ENCODE peak calls at places on chromosomes 1 and 21, in five cellular contexts. One of them, this sample, is unnamed.
A peak's percentile ranks its signal among the peaks of the same experiment; 100 is the strongest.

GRCh38 chr1:221856188-221857093 is 114.6 kb upstream of the DUSP10 start:
- DNase-seq in activated effector memory CD4-positive, alpha-beta T cell treated with anti-CD3 and anti-CD28 coated beads, Interleukin-2, amount 50 U/mL, for 16 hours: no peak
- DNase-seq in mesothelial cell of epicardium: no peak
- DNase-seq in kidney: no peak
- DNase-seq in NCI-H1417: no peak
- DNase-seq in this sample: no peak

GRCh38 chr1:4312024-4312423 is 342.4 kb upstream of the AJAP1 start:
- DNase-seq in mesothelial cell of epicardium: no peak
- DNase-seq in activated effector memory CD4-positive, alpha-beta T cell treated with anti-CD3 and anti-CD28 coated beads, Interleukin-2, amount 50 U/mL, for 16 hours: peak; percentile 21
- DNase-seq in NCI-H1417: no peak
- DNase-seq in kidney: no peak
- DNase-seq in this sample: no peak

GRCh38 chr1:154328318-154329151 is 3.2 kb downstream of the ATP8B2 start:
- DNase-seq in NCI-H1417: peak; percentile 85
- DNase-seq in activated effector memory CD4-positive, alpha-beta T cell treated with anti-CD3 and anti-CD28 coated beads, Interleukin-2, amount 50 U/mL, for 16 hours: peak; percentile 96
- DNase-seq in kidney: peak; percentile 96
- DNase-seq in mesothelial cell of epicardium: peak; percentile 69
- DNase-seq in this sample: peak; percentile 81

GRCh38 chr1:241990040-241990439 is 8.9 kb downstream of the MAP1LC3C start:
- DNase-seq in kidney: peak; percentile 93
- DNase-seq in NCI-H1417: peak; percentile 3
- DNase-seq in mesothelial cell of epicardium: no peak
- DNase-seq in activated effector memory CD4-positive, alpha-beta T cell treated with anti-CD3 and anti-CD28 coated beads, Interleukin-2, amount 50 U/mL, for 16 hours: no peak
- DNase-seq in this sample: no peak

GRCh38 chr1:229803601-229804217 is 177.7 kb downstream of the URB2 start:
- DNase-seq in activated effector memory CD4-positive, alpha-beta T cell treated with anti-CD3 and anti-CD28 coated beads, Interleukin-2, amount 50 U/mL, for 16 hours: no peak
- DNase-seq in mesothelial cell of epicardium: no peak
- DNase-seq in NCI-H1417: peak; percentile 3
- DNase-seq in kidney: no peak
- DNase-seq in this sample: no peak

GRCh38 chr1:156004843-156005593 is 15.7 kb downstream of the SSR2 start:
- DNase-seq in kidney: no peak
- DNase-seq in activated effector memory CD4-positive, alpha-beta T cell treated with anti-CD3 and anti-CD28 coated beads, Interleukin-2, amount 50 U/mL, for 16 hours: peak; percentile 67
- DNase-seq in NCI-H1417: no peak
- DNase-seq in mesothelial cell of epicardium: no peak
- DNase-seq in this sample: no peak

GRCh38 chr21:45455321-45456013 is 50.5 kb downstream of the COL18A1 start:
- DNase-seq in NCI-H1417: peak; percentile 65
- DNase-seq in activated effector memory CD4-positive, alpha-beta T cell treated with anti-CD3 and anti-CD28 coated beads, Interleukin-2, amount 50 U/mL, for 16 hours: no peak
- DNase-seq in mesothelial cell of epicardium: no peak
- DNase-seq in kidney: peak; percentile 88
- DNase-seq in this sample: no peak

GRCh38 chr1:55052221-55053142 is 13.1 kb downstream of the PCSK9 start:
- DNase-seq in kidney: no peak
- DNase-seq in NCI-H1417: no peak
- DNase-seq in mesothelial cell of epicardium: no peak
- DNase-seq in activated effector memory CD4-positive, alpha-beta T cell treated with anti-CD3 and anti-CD28 coated beads, Interleukin-2, amount 50 U/mL, for 16 hours: peak; percentile 56
- DNase-seq in this sample: no peak

GRCh38 chr1:179143332-179143731 is 61.5 kb downstream of the TOR3A start:
- DNase-seq in mesothelial cell of epicardium: no peak
- DNase-seq in NCI-H1417: no peak
- DNase-seq in activated effector memory CD4-positive, alpha-beta T cell treated with anti-CD3 and anti-CD28 coated beads, Interleukin-2, amount 50 U/mL, for 16 hours: no peak
- DNase-seq in kidney: no peak
- DNase-seq in this sample: no peak

GRCh38 chr21:46183910-46184624 is at the start of gene SPATC1L:
- DNase-seq in mesothelial cell of epicardium: no peak
- DNase-seq in activated effector memory CD4-positive, alpha-beta T cell treated with anti-CD3 and anti-CD28 coated beads, Interleukin-2, amount 50 U/mL, for 16 hours: peak; percentile 83
- DNase-seq in kidney: peak; percentile 90
- DNase-seq in NCI-H1417: no peak
- DNase-seq in this sample: peak; percentile 14

GRCh38 chr1:236471653-236472052 is 52.1 kb upstream of the LGALS8 start:
- DNase-seq in NCI-H1417: peak; percentile 49
- DNase-seq in activated effector memory CD4-positive, alpha-beta T cell treated with anti-CD3 and anti-CD28 coated beads, Interleukin-2, amount 50 U/mL, for 16 hours: peak; percentile 10
- DNase-seq in mesothelial cell of epicardium: no peak
- DNase-seq in kidney: no peak
- DNase-seq in this sample: no peak

GRCh38 chr1:110387048-110387748 is 3.6 kb downstream of the SLC16A4 start:
- DNase-seq in kidney: no peak
- DNase-seq in mesothelial cell of epicardium: no peak
- DNase-seq in NCI-H1417: no peak
- DNase-seq in activated effector memory CD4-positive, alpha-beta T cell treated with anti-CD3 and anti-CD28 coated beads, Interleukin-2, amount 50 U/mL, for 16 hours: no peak
- DNase-seq in this sample: no peak

GRCh38 chr1:179550753-179551682 is 24.7 kb downstream of the NPHS2 start:
- DNase-seq in kidney: no peak
- DNase-seq in NCI-H1417: no peak
- DNase-seq in mesothelial cell of epicardium: no peak
- DNase-seq in activated effector memory CD4-positive, alpha-beta T cell treated with anti-CD3 and anti-CD28 coated beads, Interleukin-2, amount 50 U/mL, for 16 hours: no peak
- DNase-seq in this sample: no peak

GRCh38 chr1:241932845-241933244 is 24.7 kb upstream of the BECN2 start:
- DNase-seq in mesothelial cell of epicardium: no peak
- DNase-seq in NCI-H1417: no peak
- DNase-seq in activated effector memory CD4-positive, alpha-beta T cell treated with anti-CD3 and anti-CD28 coated beads, Interleukin-2, amount 50 U/mL, for 16 hours: no peak
- DNase-seq in kidney: no peak
- DNase-seq in this sample: no peak

GRCh38 chr1:17810668-17811067 is 55.5 kb downstream of the ACTL8 start:
- DNase-seq in mesothelial cell of epicardium: no peak
- DNase-seq in activated effector memory CD4-positive, alpha-beta T cell treated with anti-CD3 and anti-CD28 coated beads, Interleukin-2, amount 50 U/mL, for 16 hours: no peak
- DNase-seq in NCI-H1417: no peak
- DNase-seq in kidney: no peak
- DNase-seq in this sample: no peak

GRCh38 chr1:29236993-29237905 is 927 bp downstream of the PTPRU start:
- DNase-seq in activated effector memory CD4-positive, alpha-beta T cell treated with anti-CD3 and anti-CD28 coated beads, Interleukin-2, amount 50 U/mL, for 16 hours: no peak
- DNase-seq in NCI-H1417: peak; percentile 69
- DNase-seq in kidney: peak; percentile 87
- DNase-seq in mesothelial cell of epicardium: no peak
- DNase-seq in this sample: no peak

GRCh38 chr1:40708750-40709099 is 17.2 kb downstream of the NFYC start:
- DNase-seq in activated effector memory CD4-positive, alpha-beta T cell treated with anti-CD3 and anti-CD28 coated beads, Interleukin-2, amount 50 U/mL, for 16 hours: no peak
- DNase-seq in kidney: no peak
- DNase-seq in NCI-H1417: no peak
- DNase-seq in mesothelial cell of epicardium: no peak
- DNase-seq in this sample: peak; percentile 100

GRCh38 chr21:33388188-33388587 is 15.0 kb upstream of the IFNGR2 start:
- DNase-seq in kidney: peak; percentile 15
- DNase-seq in NCI-H1417: no peak
- DNase-seq in mesothelial cell of epicardium: no peak
- DNase-seq in activated effector memory CD4-positive, alpha-beta T cell treated with anti-CD3 and anti-CD28 coated beads, Interleukin-2, amount 50 U/mL, for 16 hours: no peak
- DNase-seq in this sample: no peak

GRCh38 chr21:44623575-44623974 is 3.3 kb upstream of the KRTAP10-9 start:
- DNase-seq in activated effector memory CD4-positive, alpha-beta T cell treated with anti-CD3 and anti-CD28 coated beads, Interleukin-2, amount 50 U/mL, for 16 hours: no peak
- DNase-seq in mesothelial cell of epicardium: no peak
- DNase-seq in kidney: no peak
- DNase-seq in NCI-H1417: no peak
- DNase-seq in this sample: no peak

GRCh38 chr1:20462397-20462796 is 23.6 kb downstream of the CAMK2N1 start:
- DNase-seq in activated effector memory CD4-positive, alpha-beta T cell treated with anti-CD3 and anti-CD28 coated beads, Interleukin-2, amount 50 U/mL, for 16 hours: no peak
- DNase-seq in NCI-H1417: no peak
- DNase-seq in kidney: peak; percentile 25
- DNase-seq in mesothelial cell of epicardium: no peak
- DNase-seq in this sample: no peak

GRCh38 chr1:24526940-24527542 is 24.4 kb downstream of the RCAN3 start:
- DNase-seq in NCI-H1417: no peak
- DNase-seq in activated effector memory CD4-positive, alpha-beta T cell treated with anti-CD3 and anti-CD28 coated beads, Interleukin-2, amount 50 U/mL, for 16 hours: peak; percentile 78
- DNase-seq in kidney: no peak
- DNase-seq in mesothelial cell of epicardium: no peak
- DNase-seq in this sample: no peak

GRCh38 chr1:226981838-226982237 is 41.7 kb downstream of the COQ8A start:
- DNase-seq in activated effector memory CD4-positive, alpha-beta T cell treated with anti-CD3 and anti-CD28 coated beads, Interleukin-2, amount 50 U/mL, for 16 hours: no peak
- DNase-seq in mesothelial cell of epicardium: no peak
- DNase-seq in kidney: peak; percentile 52
- DNase-seq in NCI-H1417: no peak
- DNase-seq in this sample: no peak

GRCh38 chr1:4083171-4084052 is 183.3 kb upstream of the C1orf174 start:
- DNase-seq in mesothelial cell of epicardium: no peak
- DNase-seq in activated effector memory CD4-positive, alpha-beta T cell treated with anti-CD3 and anti-CD28 coated beads, Interleukin-2, amount 50 U/mL, for 16 hours: no peak
- DNase-seq in kidney: no peak
- DNase-seq in NCI-H1417: no peak
- DNase-seq in this sample: no peak

GRCh38 chr1:110897685-110898084 is 24.7 kb downstream of the CD53 start:
- DNase-seq in activated effector memory CD4-positive, alpha-beta T cell treated with anti-CD3 and anti-CD28 coated beads, Interleukin-2, amount 50 U/mL, for 16 hours: no peak
- DNase-seq in NCI-H1417: no peak
- DNase-seq in mesothelial cell of epicardium: no peak
- DNase-seq in kidney: no peak
- DNase-seq in this sample: no peak

GRCh38 chr21:42939581-42940413 is 14.4 kb upstream of the ERVH48-1 start:
- DNase-seq in NCI-H1417: no peak
- DNase-seq in activated effector memory CD4-positive, alpha-beta T cell treated with anti-CD3 and anti-CD28 coated beads, Interleukin-2, amount 50 U/mL, for 16 hours: no peak
- DNase-seq in mesothelial cell of epicardium: no peak
- DNase-seq in kidney: no peak
- DNase-seq in this sample: no peak

GRCh38 chr21:32807717-32808380 is 36.3 kb upstream of the PAXBP1 start:
- DNase-seq in NCI-H1417: no peak
- DNase-seq in mesothelial cell of epicardium: no peak
- DNase-seq in kidney: no peak
- DNase-seq in activated effector memory CD4-positive, alpha-beta T cell treated with anti-CD3 and anti-CD28 coated beads, Interleukin-2, amount 50 U/mL, for 16 hours: no peak
- DNase-seq in this sample: no peak

GRCh38 chr21:23402929-23403520 is 2204.3 kb downstream of the MRPL39 start:
- DNase-seq in NCI-H1417: peak; percentile 41
- DNase-seq in mesothelial cell of epicardium: no peak
- DNase-seq in kidney: no peak
- DNase-seq in activated effector memory CD4-positive, alpha-beta T cell treated with anti-CD3 and anti-CD28 coated beads, Interleukin-2, amount 50 U/mL, for 16 hours: no peak
- DNase-seq in this sample: no peak

GRCh38 chr21:41993744-41994143 is 16.4 kb downstream of the ZBTB21 start:
- DNase-seq in kidney: no peak
- DNase-seq in mesothelial cell of epicardium: no peak
- DNase-seq in activated effector memory CD4-positive, alpha-beta T cell treated with anti-CD3 and anti-CD28 coated beads, Interleukin-2, amount 50 U/mL, for 16 hours: no peak
- DNase-seq in NCI-H1417: no peak
- DNase-seq in this sample: no peak

GRCh38 chr21:15729674-15730483 is at the start of gene USP25:
- DNase-seq in kidney: peak; percentile 97
- DNase-seq in mesothelial cell of epicardium: peak; percentile 54
- DNase-seq in activated effector memory CD4-positive, alpha-beta T cell treated with anti-CD3 and anti-CD28 coated beads, Interleukin-2, amount 50 U/mL, for 16 hours: peak; percentile 95
- DNase-seq in NCI-H1417: peak; percentile 97
- DNase-seq in this sample: peak; percentile 73

GRCh38 chr1:50420689-50421365 is 2.4 kb downstream of the DMRTA2 start:
- DNase-seq in kidney: no peak
- DNase-seq in activated effector memory CD4-positive, alpha-beta T cell treated with anti-CD3 and anti-CD28 coated beads, Interleukin-2, amount 50 U/mL, for 16 hours: no peak
- DNase-seq in mesothelial cell of epicardium: no peak
- DNase-seq in NCI-H1417: no peak
- DNase-seq in this sample: no peak

GRCh38 chr1:147760481-147761260 is at the start of gene GJA5:
- DNase-seq in activated effector memory CD4-positive, alpha-beta T cell treated with anti-CD3 and anti-CD28 coated beads, Interleukin-2, amount 50 U/mL, for 16 hours: no peak
- DNase-seq in mesothelial cell of epicardium: no peak
- DNase-seq in NCI-H1417: no peak
- DNase-seq in kidney: no peak
- DNase-seq in this sample: no peak

GRCh38 chr1:13517193-13517812 is 3.5 kb upstream of the LRRC38 start:
- DNase-seq in mesothelial cell of epicardium: no peak
- DNase-seq in activated effector memory CD4-positive, alpha-beta T cell treated with anti-CD3 and anti-CD28 coated beads, Interleukin-2, amount 50 U/mL, for 16 hours: no peak
- DNase-seq in NCI-H1417: no peak
- DNase-seq in kidney: no peak
- DNase-seq in this sample: no peak

GRCh38 chr1:170967042-170967910 is 31.9 kb downstream of the MROH9 start:
- DNase-seq in activated effector memory CD4-positive, alpha-beta T cell treated with anti-CD3 and anti-CD28 coated beads, Interleukin-2, amount 50 U/mL, for 16 hours: no peak
- DNase-seq in mesothelial cell of epicardium: no peak
- DNase-seq in NCI-H1417: peak; percentile 9
- DNase-seq in kidney: no peak
- DNase-seq in this sample: peak; percentile 43

GRCh38 chr1:237115035-237115434 is 73.1 kb downstream of the RYR2 start:
- DNase-seq in activated effector memory CD4-positive, alpha-beta T cell treated with anti-CD3 and anti-CD28 coated beads, Interleukin-2, amount 50 U/mL, for 16 hours: no peak
- DNase-seq in kidney: no peak
- DNase-seq in mesothelial cell of epicardium: no peak
- DNase-seq in NCI-H1417: no peak
- DNase-seq in this sample: no peak

GRCh38 chr1:224700915-224701531 is 84.9 kb downstream of the CNIH3 start:
- DNase-seq in mesothelial cell of epicardium: no peak
- DNase-seq in activated effector memory CD4-positive, alpha-beta T cell treated with anti-CD3 and anti-CD28 coated beads, Interleukin-2, amount 50 U/mL, for 16 hours: no peak
- DNase-seq in kidney: no peak
- DNase-seq in NCI-H1417: no peak
- DNase-seq in this sample: no peak

This sample was measured in NCI-H510A treated with DMSO at 0.1 percent for 48 hours.